ENCODE peak calls at places on chromosomes 1 and 21, in four cellular contexts. T, P, C and B are unnamed samples.

GRCh38 chr1:40583980-40584379 is 52.5 kb downstream of the ZNF684 start:
- DNase-seq in T (no peak), P (no peak), C (no peak), B (no peak)

GRCh38 chr1:228399531-228400236 is 7.0 kb downstream of the TRIM11 start:
- DNase-seq in T (no peak), P (no peak), C (no peak), B (no peak)

GRCh38 chr1:29991025-29991424 is 732.4 kb downstream of the MATN1 start:
- DNase-seq in T (no peak), P (no peak), C (peak; percentile 31), B (peak; percentile 58)

GRCh38 chr1:167999930-168000329 is 63.1 kb upstream of the MPC2 start:
- DNase-seq in T (no peak), P (no peak), C (no peak), B (no peak)

GRCh38 chr1:50704126-50704525 is 255.9 kb downstream of the FAF1 start:
- DNase-seq in T (peak; percentile 46), P (peak; percentile 40), C (peak; percentile 49), B (peak; percentile 21)

GRCh38 chr1:86201321-86201720 is 44.7 kb upstream of the COL24A1 start:
- DNase-seq in T (no peak), P (no peak), C (no peak), B (no peak)

GRCh38 chr1:172298146-172298545 is 122.3 kb upstream of the C1orf105 start:
- DNase-seq in T (no peak), P (no peak), C (no peak), B (no peak)

GRCh38 chr1:13760921-13761320 is 60.9 kb downstream of the PRDM2 start:
- DNase-seq in T (no peak), P (no peak), C (no peak), B (no peak)

GRCh38 chr1:154808909-154809262 is 61.2 kb downstream of the KCNN3 start:
- DNase-seq in T (peak; percentile 63), P (no peak), C (no peak), B (peak; percentile 57)

GRCh38 chr21:45590246-45590725 is 48.0 kb upstream of the SLC19A1 start:
- DNase-seq in T (peak; percentile 91), P (peak; percentile 74), C (peak; percentile 57), B (peak; percentile 64)

GRCh38 chr1:43736819-43737218 is 29.5 kb downstream of the ST3GAL3 start:
- DNase-seq in T (no peak), P (no peak), C (no peak), B (no peak)

GRCh38 chr1:53241828-53242227 is 3.5 kb upstream of the MAGOH start:
- DNase-seq in T (no peak), P (no peak), C (no peak), B (no peak)

GRCh38 chr1:18922319-18922726 is 20.0 kb upstream of the ALDH4A1 start:
- DNase-seq in T (no peak), P (peak; percentile 33), C (peak; percentile 61), B (peak; percentile 48)

GRCh38 chr1:244834596-244835275 is 722 bp upstream of the COX20 start:
- DNase-seq in T (peak; percentile 87), P (peak; percentile 91), C (peak; percentile 90), B (no peak)

GRCh38 chr1:116533425-116533820 is 37.4 kb downstream of the CD58 start:
- DNase-seq in T (no peak), P (no peak), C (no peak), B (no peak)

GRCh38 chr1:208117817-208118216 is 126.4 kb downstream of the PLXNA2 start:
- DNase-seq in T (no peak), P (no peak), C (no peak), B (no peak)

GRCh38 chr1:27350673-27351540 is 9.1 kb downstream of the SYTL1 start:
- DNase-seq in T (no peak), P (peak; percentile 56), C (no peak), B (peak; percentile 85)

GRCh38 chr1:168509875-168510594 is 33.8 kb downstream of the XCL2 start:
- DNase-seq in T (peak; percentile 53), P (no peak), C (no peak), B (no peak)

GRCh38 chr1:30191154-30191702 is 532.2 kb downstream of the MATN1 start:
- DNase-seq in T (no peak), P (no peak), C (peak; percentile 29), B (peak; percentile 22)

GRCh38 chr1:32487182-32487581 is 22.3 kb downstream of the ZBTB8B start:
- DNase-seq in T (no peak), P (no peak), C (no peak), B (no peak)

GRCh38 chr1:11272842-11273594 is at the start of gene UBIAD1:
- DNase-seq in T (peak; percentile 98), P (peak; percentile 81), C (peak; percentile 83), B (peak; percentile 89)

GRCh38 chr1:75342799-75343198 is 208.6 kb downstream of the LHX8 start:
- DNase-seq in T (no peak), P (no peak), C (no peak), B (no peak)

GRCh38 chr1:155196103-155196892 is 11.4 kb downstream of the THBS3 start:
- DNase-seq in T (no peak), P (no peak), C (no peak), B (no peak)

GRCh38 chr1:6612641-6613360 is 730 bp upstream of the PHF13 start:
- DNase-seq in T (peak; percentile 76), P (peak; percentile 36), C (peak; percentile 64), B (no peak)

GRCh38 chr1:94658221-94658620 is 116.7 kb upstream of the F3 start:
- DNase-seq in T (no peak), P (no peak), C (no peak), B (no peak)

GRCh38 chr1:111768625-111769024 is 12.9 kb downstream of the DDX20 start:
- DNase-seq in T (no peak), P (no peak), C (no peak), B (no peak)

GRCh38 chr1:111770916-111771315 is 15.2 kb downstream of the DDX20 start:
- DNase-seq in T (no peak), P (no peak), C (no peak), B (no peak)

GRCh38 chr1:111768023-111768422 is 12.3 kb downstream of the DDX20 start:
- DNase-seq in T (no peak), P (no peak), C (no peak), B (no peak)

GRCh38 chr1:111769517-111770146 is 13.9 kb downstream of the DDX20 start:
- DNase-seq in T (peak; percentile 53), P (no peak), C (peak; percentile 56), B (peak; percentile 37)
- TF ChIP-seq CTCF in T (peak; percentile 78), P (peak; percentile 73), C (peak; percentile 39), B (peak; percentile 80)

DNA sequence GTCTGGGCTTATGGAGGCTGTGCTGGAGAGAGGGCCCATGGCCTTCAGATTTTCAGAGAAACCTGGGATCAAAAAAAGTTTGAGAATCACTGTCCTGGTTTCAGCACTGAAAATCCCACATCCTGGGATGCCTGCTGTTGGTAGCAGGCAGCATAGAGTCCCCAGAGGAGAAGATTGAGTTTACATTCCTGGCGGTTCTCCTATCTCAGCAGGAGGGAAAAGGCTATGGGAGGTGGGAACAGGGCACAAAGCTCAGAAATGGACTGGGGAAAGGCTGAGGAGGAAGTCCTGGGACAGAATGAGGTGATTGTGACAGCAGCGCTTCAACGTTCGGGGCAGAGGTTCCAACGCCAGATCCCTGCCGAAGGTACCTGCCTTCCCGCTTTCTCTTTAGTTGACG is 103.4 kb downstream of the ETS2 start:
- DNase-seq in T (no peak), P (no peak), C (no peak), B (no peak)
- TF ChIP-seq CTCF in T (no peak), P (no peak), C (no peak), B (no peak)

GRCh38 chr1:66284746-66285145 is 249.2 kb upstream of the SGIP1 start:
- DNase-seq in T (no peak), P (no peak), C (no peak), B (no peak)

GRCh38 chr1:66283583-66284041 is 250.3 kb upstream of the SGIP1 start:
- DNase-seq in T (peak; percentile 37), P (no peak), C (no peak), B (no peak)

GRCh38 chr1:66281808-66282207 is 252.1 kb upstream of the SGIP1 start:
- DNase-seq in T (no peak), P (no peak), C (no peak), B (no peak)

GRCh38 chr1:66282885-66283284 is 251.1 kb upstream of the SGIP1 start:
- DNase-seq in T (no peak), P (no peak), C (no peak), B (no peak)

DNA sequence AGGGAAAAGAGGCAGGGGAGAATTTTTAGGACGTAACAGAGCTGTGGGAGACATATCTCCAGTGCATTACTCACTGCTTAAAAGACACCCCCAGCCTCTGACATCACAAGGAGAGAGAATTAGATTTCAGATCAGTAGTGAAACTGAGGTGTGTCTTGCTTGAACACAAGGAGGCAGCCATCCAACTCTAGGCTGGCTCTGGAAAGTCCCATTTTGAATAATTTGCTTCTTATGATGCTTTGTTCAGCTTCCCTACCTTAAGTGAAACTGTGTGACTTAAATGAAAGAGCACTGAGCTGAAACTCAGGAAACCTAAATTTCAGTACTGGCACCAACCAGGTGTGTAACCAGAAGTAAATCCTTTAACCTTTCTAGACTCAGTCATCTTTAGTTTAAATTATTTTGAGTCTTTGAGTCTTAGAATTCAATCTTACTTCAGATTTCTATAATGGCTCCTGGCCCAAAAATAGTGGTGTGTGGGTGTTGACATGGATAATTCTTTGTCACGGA is 251.6 kb upstream of the SGIP1 start:
- DNase-seq in T (peak; percentile 65), P (no peak), C (peak; percentile 43), B (no peak)
- TF ChIP-seq CTCF in T (peak; percentile 26), P (no peak), C (no peak), B (no peak)

DNA sequence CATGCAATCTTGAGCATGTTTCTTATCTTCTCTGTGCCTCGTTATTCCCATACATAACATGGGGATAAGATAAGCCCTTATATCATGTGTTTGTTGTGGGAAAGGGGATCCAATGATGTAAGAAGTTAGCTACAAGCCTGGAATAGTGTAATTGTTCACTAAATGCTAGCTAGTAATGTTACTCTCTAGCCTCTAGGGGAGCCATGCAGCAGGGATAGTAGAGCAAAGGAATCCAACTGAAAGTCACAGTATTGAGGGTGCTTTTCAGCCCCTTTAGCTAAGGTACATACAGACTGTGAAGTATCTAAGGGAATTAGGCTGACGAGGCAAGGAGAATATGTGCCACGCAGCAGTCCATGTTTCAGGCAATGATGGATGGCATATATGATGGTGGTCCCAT is 46.9 kb downstream of the IL23R start:
- DNase-seq in T (no peak), P (peak; percentile 17), C (no peak), B (no peak)
- TF ChIP-seq CTCF in T (peak; percentile 35), P (peak; percentile 62), C (peak; percentile 8), B (peak; percentile 60)

DNA sequence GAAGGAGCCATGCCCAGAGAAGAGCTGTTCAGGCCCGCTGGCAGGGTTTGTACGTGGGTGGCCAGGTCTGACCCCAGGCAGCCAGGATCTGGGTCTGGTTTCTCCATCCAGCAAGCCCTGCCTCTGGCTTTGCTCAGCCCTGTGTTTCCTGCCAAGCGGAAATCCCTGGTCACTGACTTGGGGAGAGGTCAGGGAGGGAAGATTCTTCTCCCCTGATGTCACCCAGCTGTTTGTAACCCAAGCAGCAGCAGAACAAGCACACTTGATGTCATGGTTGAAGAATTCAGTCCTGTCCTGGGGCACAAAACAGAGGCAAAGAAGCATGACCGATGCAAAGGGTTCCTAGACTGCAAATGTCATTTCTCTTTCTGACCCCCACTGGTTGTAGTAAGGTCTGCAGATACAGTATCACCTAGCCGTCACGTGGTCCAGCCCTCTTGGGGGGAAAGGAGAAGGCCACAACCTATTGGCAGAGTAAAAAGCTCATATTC is 121.0 kb downstream of the SYT2 start:
- DNase-seq in T (no peak), P (peak; percentile 53), C (peak; percentile 53), B (peak; percentile 63)
- TF ChIP-seq CTCF in T (no peak), P (no peak), C (no peak), B (no peak)

GRCh38 chr1:178284059-178284458 is 190.2 kb downstream of the RASAL2 start:
- DNase-seq in T (no peak), P (no peak), C (no peak), B (no peak)
- TF ChIP-seq CTCF in T (no peak), P (no peak), C (no peak), B (no peak)

GRCh38 chr1:156225677-156226014 is 12.8 kb downstream of the PMF1 start:
- DNase-seq in T (no peak), P (no peak), C (no peak), B (no peak)
- TF ChIP-seq CTCF in T (no peak), P (no peak), C (peak; percentile 5), B (no peak)